ENCODE peak calls at places on chromosomes 4 and X, in ten cellular contexts. F is A549, T is right lobe of liver, X is right atrium auricular region, K is body of pancreas, V is HepG2, O is lower lobe of right lung, D is heart left ventricle, P is ascending aorta, S is K562. C is an unnamed sample.

GRCh38 chr4:112329672-112330372 is 32.7 kb downstream of the ALPK1 start:
- DNase-seq in F (no peak), T (no peak), X (no peak), K (no peak), V (no peak), O (no peak), D (no peak), P (no peak), S (no peak), C (no peak)

GRCh38 chr4:146255874-146256273 is 41.5 kb downstream of the REELD1 start:
- DNase-seq in F (peak), T (no peak), X (no peak), K (no peak), V (peak), O (no peak), D (no peak), P (no peak), S (no peak), C (no peak)

GRCh38 chr4:105399535-105400161 is 74.2 kb downstream of the PPA2 start:
- DNase-seq in F (peak), T (no peak), X (no peak), K (no peak), V (no peak), O (no peak), D (no peak), P (no peak), S (no peak), C (no peak)

GRCh38 chr4:173211222-173211621 is 42.6 kb downstream of the GALNT7 start:
- DNase-seq in F (no peak), T (no peak), X (no peak), K (no peak), V (no peak), O (no peak), D (no peak), P (no peak), S (no peak), C (no peak)

GRCh38 chr4:107130157-107130556 is 94.0 kb upstream of the DKK2 start:
- DNase-seq in F (no peak), T (no peak), X (no peak), K (no peak), V (no peak), O (no peak), D (no peak), P (no peak), S (no peak), C (no peak)

GRCh38 chr4:99886146-99886545 is 8.1 kb downstream of the LAMTOR3 start:
- DNase-seq in F (no peak), T (no peak), X (no peak), K (no peak), V (no peak), O (no peak), D (no peak), P (no peak), S (no peak), C (no peak)

GRCh38 chr4:101367201-101367600 is 19.9 kb upstream of the PPP3CA start:
- DNase-seq in F (peak), T (no peak), X (no peak), K (no peak), V (no peak), O (no peak), D (no peak), P (no peak), S (no peak), C (no peak)

GRCh38 chr4:180828455-180829018 is 1414.7 kb upstream of the TENM3 start:
- DNase-seq in F (peak), T (no peak), X (no peak), K (peak), V (peak), O (no peak), D (no peak), P (no peak), S (no peak), C (no peak)

GRCh38 chr4:95551653-95552052 is 2.9 kb upstream of the UNC5C start:
- DNase-seq in F (no peak), T (no peak), X (no peak), K (no peak), V (no peak), O (no peak), D (no peak), P (no peak), S (no peak), C (no peak)

GRCh38 chr4:3388461-3389185 is 53.1 kb upstream of the HGFAC start:
- DNase-seq in F (no peak), T (no peak), X (no peak), K (no peak), V (no peak), O (peak), D (no peak), P (peak), S (no peak), C (no peak)

GRCh38 chr4:147103403-147103946 is 157.8 kb upstream of the TTC29 start:
- DNase-seq in F (peak), T (no peak), X (peak), K (no peak), V (no peak), O (no peak), D (peak), P (peak), S (no peak), C (peak)

GRCh38 chrX:12210921-12211320 is 72.6 kb downstream of the FRMPD4 start:
- DNase-seq in F (peak), T (no peak), X (no peak), K (no peak), V (no peak), O (no peak), D (no peak), P (no peak), S (no peak), C (no peak)

GRCh38 chr4:104493071-104493831 is 1.4 kb downstream of the CXXC4 start:
- DNase-seq in F (no peak), T (no peak), X (no peak), K (no peak), V (no peak), O (no peak), D (no peak), P (no peak), S (no peak), C (no peak)

GRCh38 chrX:118066867-118067515 is 49.6 kb downstream of the KLHL13 start:
- DNase-seq in F (no peak), T (no peak), X (no peak), K (no peak), V (no peak), O (no peak), D (no peak), P (no peak), S (no peak), C (no peak)

GRCh38 chr4:111821342-111821741 is 323.9 kb upstream of the FAM241A start:
- DNase-seq in F (no peak), T (no peak), X (no peak), K (no peak), V (no peak), O (no peak), D (no peak), P (no peak), S (no peak), C (no peak)

GRCh38 chr4:123606946-123607542 is 210.4 kb downstream of the SPRY1 start:
- DNase-seq in F (no peak), T (no peak), X (no peak), K (no peak), V (no peak), O (no peak), D (no peak), P (no peak), S (no peak), C (no peak)

GRCh38 chrX:106619797-106620196 is 8.0 kb downstream of the RADX start:
- DNase-seq in F (peak), T (no peak), X (no peak), K (no peak), V (no peak), O (no peak), D (no peak), P (no peak), S (no peak), C (no peak)

GRCh38 chr4:107832275-107832807 is 7.6 kb downstream of the SGMS2 start:
- DNase-seq in F (no peak), T (no peak), X (no peak), K (no peak), V (no peak), O (no peak), D (no peak), P (no peak), S (no peak), C (no peak)

GRCh38 chrX:129931411-129932136 is 25.6 kb downstream of the UTP14A start:
- DNase-seq in F (peak), T (peak), X (peak), K (peak), V (peak), O (peak), D (peak), P (peak), S (peak), C (peak)

GRCh38 chrX:33725556-33726232 is 406.4 kb downstream of the FAM47A start:
- DNase-seq in F (peak), T (no peak), X (no peak), K (peak), V (no peak), O (peak), D (peak), P (no peak), S (no peak), C (peak)

GRCh38 chr4:24249972-24250371 is 334.4 kb downstream of the DHX15 start:
- DNase-seq in F (no peak), T (no peak), X (no peak), K (no peak), V (no peak), O (no peak), D (no peak), P (no peak), S (no peak), C (no peak)

GRCh38 chr4:183797445-183798248 is 107.5 kb upstream of the STOX2 start:
- DNase-seq in F (peak), T (no peak), X (no peak), K (peak), V (no peak), O (peak), D (peak), P (no peak), S (no peak), C (no peak)

GRCh38 chr4:183798921-183799307 is 106.2 kb upstream of the STOX2 start:
- DNase-seq in F (no peak), T (no peak), X (no peak), K (no peak), V (no peak), O (no peak), D (no peak), P (no peak), S (no peak), C (no peak)

GRCh38 chr4:183797041-183797444 is 108.1 kb upstream of the STOX2 start:
- DNase-seq in F (peak), T (no peak), X (no peak), K (peak), V (no peak), O (peak), D (peak), P (no peak), S (no peak), C (no peak)

GRCh38 chr4:183801460-183802168 is 103.5 kb upstream of the STOX2 start:
- DNase-seq in F (no peak), T (no peak), X (no peak), K (no peak), V (no peak), O (peak), D (no peak), P (no peak), S (no peak), C (no peak)

GRCh38 chr4:183798249-183798920 is 106.7 kb upstream of the STOX2 start:
- DNase-seq in F (no peak), T (no peak), X (no peak), K (peak), V (no peak), O (peak), D (no peak), P (no peak), S (no peak), C (no peak)
- H3K27ac ChIP-seq in F (peak), T (no peak), X (no peak), K (peak), V (no peak), O (peak), D (peak), P (no peak), S (no peak), C (no peak)

GRCh38 chr4:158490629-158491028 is 31.1 kb upstream of the RXFP1 start:
- DNase-seq in F (no peak), T (no peak), X (no peak), K (no peak), V (no peak), O (no peak), D (no peak), P (no peak), S (no peak), C (no peak)
- H3K27ac ChIP-seq in F (no peak), T (no peak), X (no peak), K (no peak), V (no peak), O (no peak), D (no peak), P (no peak), S (no peak), C (no peak)

DNA sequence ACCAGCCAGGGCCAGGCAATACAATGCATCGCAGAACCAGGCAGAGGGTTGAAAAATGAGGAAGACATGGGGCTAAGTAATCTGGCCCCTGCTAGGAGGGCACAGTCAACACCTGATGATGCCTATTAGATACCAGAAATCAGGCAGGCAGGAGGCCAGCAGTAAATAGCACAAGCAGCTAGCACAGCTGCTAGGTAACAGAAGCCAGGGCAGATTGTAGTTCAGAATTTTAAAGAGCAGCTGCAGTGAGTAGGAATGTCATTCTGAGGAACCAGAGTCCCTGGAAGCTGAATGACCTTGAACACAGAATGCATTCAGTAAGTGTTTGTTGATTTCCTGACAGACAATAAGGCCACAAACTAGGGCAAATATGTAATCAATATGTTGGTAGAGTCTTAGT is 38.8 kb upstream of the TRPC5OS start:
- DNase-seq in F (no peak), T (no peak), X (no peak), K (peak), V (no peak), O (no peak), D (no peak), P (no peak), S (no peak), C (no peak)
- H3K27ac ChIP-seq in F (no peak), T (no peak), X (no peak), K (no peak), V (no peak), O (no peak), D (no peak), P (no peak), S (no peak), C (no peak)

GRCh38 chr4:27096142-27096824 is 235.6 kb downstream of the STIM2 start:
- DNase-seq in F (no peak), T (no peak), X (no peak), K (no peak), V (no peak), O (no peak), D (no peak), P (no peak), S (no peak), C (no peak)
- H3K27ac ChIP-seq in F (no peak), T (no peak), X (no peak), K (no peak), V (no peak), O (no peak), D (no peak), P (no peak), S (no peak), C (no peak)

GRCh38 chrX:51975811-51976210 is 82.4 kb downstream of the MAGED1 start:
- DNase-seq in F (no peak), T (no peak), X (no peak), K (no peak), V (peak), O (no peak), D (no peak), P (no peak), S (no peak), C (no peak)
- H3K27ac ChIP-seq in F (no peak), T (no peak), X (no peak), K (no peak), V (peak), O (no peak), D (no peak), P (no peak), S (no peak), C (no peak)

GRCh38 chrX:21975242-21975641 is 34.7 kb downstream of the SMS start:
- DNase-seq in F (no peak), T (no peak), X (no peak), K (no peak), V (no peak), O (no peak), D (no peak), P (no peak), S (no peak), C (no peak)

GRCh38 chrX:21972046-21972445 is 31.5 kb downstream of the SMS start:
- DNase-seq in F (no peak), T (no peak), X (no peak), K (no peak), V (no peak), O (no peak), D (no peak), P (no peak), S (no peak), C (no peak)

GRCh38 chrX:21974011-21974385 is 33.5 kb downstream of the SMS start:
- DNase-seq in F (no peak), T (no peak), X (no peak), K (no peak), V (no peak), O (no peak), D (no peak), P (no peak), S (no peak), C (no peak)

GRCh38 chrX:21972721-21973120 is 32.2 kb downstream of the SMS start:
- DNase-seq in F (peak), T (no peak), X (no peak), K (no peak), V (no peak), O (no peak), D (no peak), P (peak), S (no peak), C (no peak)

GRCh38 chrX:21973321-21974010 is 33.0 kb downstream of the SMS start:
- DNase-seq in F (no peak), T (no peak), X (no peak), K (no peak), V (no peak), O (no peak), D (no peak), P (no peak), S (no peak), C (no peak)
- H3K27ac ChIP-seq in F (no peak), T (no peak), X (peak), K (peak), V (no peak), O (peak), D (no peak), P (peak), S (no peak), C (no peak)

C was measured in gastrocnemius medialis.